ENCODE peak calls at places on chromosome 3, in eight cellular contexts. H is NCI-H526 treated with DMSO at 0.1 percent for 48 hours, M is NCI-H748 treated with DMSO at 0.1 percent for 48 hours, E is body of pancreas, B is colonic mucosa, P is GM03348, N is posterior cingulate gyrus, D is AG08395. T is an unnamed sample.

GRCh38 chr3:51386852-51387229 is 1.8 kb downstream of the MANF start:
- DNase-seq in H (no peak), M (no peak), E (no peak), B (no peak), P (no peak), N (no peak), D (no peak), T (no peak)

GRCh38 chr3:19190136-19190535 is 41.8 kb downstream of the KCNH8 start:
- DNase-seq in H (no peak), M (no peak), E (no peak), B (no peak), P (no peak), N (no peak), D (no peak), T (no peak)

GRCh38 chr3:187935623-187936156 is 190.4 kb upstream of the BCL6 start:
- DNase-seq in H (no peak), M (no peak), E (no peak), B (no peak), P (no peak), N (peak; percentile 75), D (no peak), T (no peak)

GRCh38 chr3:50261505-50261904 is 7.4 kb upstream of the SEMA3B start:
- DNase-seq in H (no peak), M (no peak), E (no peak), B (no peak), P (no peak), N (no peak), D (no peak), T (no peak)

GRCh38 chr3:187946031-187946691 is 200.9 kb upstream of the BCL6 start:
- DNase-seq in H (no peak), M (no peak), E (no peak), B (no peak), P (peak; percentile 49), N (no peak), D (peak; percentile 59), T (no peak)

GRCh38 chr3:52253314-52254260 is 8.0 kb downstream of the PPM1M start:
- DNase-seq in H (no peak), M (no peak), E (no peak), B (no peak), P (peak; percentile 30), N (peak; percentile 95), D (no peak), T (no peak)

GRCh38 chr3:139354661-139355060 is 10.8 kb downstream of the MRPS22 start:
- DNase-seq in H (no peak), M (no peak), E (no peak), B (no peak), P (no peak), N (no peak), D (no peak), T (no peak)

GRCh38 chr3:107264888-107265287 is 112.4 kb upstream of the CCDC54 start:
- DNase-seq in H (peak; percentile 1), M (no peak), E (peak; percentile 50), B (peak; percentile 20), P (no peak), N (no peak), D (no peak), T (no peak)

GRCh38 chr3:165211749-165212148 is 15.6 kb upstream of the SLITRK3 start:
- DNase-seq in H (no peak), M (no peak), E (peak; percentile 33), B (no peak), P (no peak), N (peak; percentile 53), D (no peak), T (no peak)

GRCh38 chr3:177330771-177331170 is 133.5 kb upstream of the TBL1XR1 start:
- DNase-seq in H (no peak), M (peak; percentile 60), E (no peak), B (no peak), P (peak; percentile 25), N (no peak), D (peak; percentile 30), T (no peak)

GRCh38 chr3:59056706-59057105 is 6.9 kb upstream of the CFAP20DC start:
- DNase-seq in H (no peak), M (no peak), E (no peak), B (no peak), P (no peak), N (no peak), D (no peak), T (no peak)

GRCh38 chr3:11146771-11147363 is 7.4 kb upstream of the HRH1 start:
- DNase-seq in H (no peak), M (no peak), E (no peak), B (no peak), P (no peak), N (no peak), D (no peak), T (no peak)

T was measured in 8988T.